ENCODE peak calls at places on chromosomes 12 and 14, in five cellular contexts. J is CD4-positive, alpha-beta memory T cell; N is natural killer cell; F is astrocyte of the spinal cord; O is astrocyte of the cerebellum. V is an unnamed sample.

GRCh38 chr12:4355843-4356327 is 23.6 kb downstream of the FGF23 start:
- DNase-seq in J (peak; percentile 16), O (no peak), F (peak; percentile 15), N (no peak), V (no peak)

GRCh38 chr12:111444706-111445310 is 39.1 kb downstream of the SH2B3 start:
- DNase-seq in N (peak; percentile 78), F (no peak), J (peak; percentile 82), O (no peak), V (no peak)

GRCh38 chr14:59103396-59103795 is 85.1 kb upstream of the DAAM1 start:
- DNase-seq in J (no peak), N (no peak), F (peak; percentile 61), O (no peak), V (no peak)

GRCh38 chr14:22569106-22569748 is 19.8 kb downstream of the DAD1 start:
- DNase-seq in O (no peak), J (no peak), N (no peak), F (no peak), V (no peak)

GRCh38 chr14:77058082-77058481 is 29.6 kb upstream of the IRF2BPL start:
- DNase-seq in O (no peak), J (no peak), N (no peak), F (no peak), V (no peak)

GRCh38 chr12:94831081-94831747 is 172.3 kb downstream of the NDUFA12 start:
- DNase-seq in O (no peak), N (no peak), F (no peak), J (no peak), V (no peak)

GRCh38 chr12:34345801-34346200 is 323.5 kb downstream of the ALG10 start:
- DNase-seq in J (no peak), O (no peak), N (no peak), F (no peak), V (no peak)

GRCh38 chr12:131904346-131904745 is 9.9 kb downstream of the ULK1 start:
- DNase-seq in J (no peak), O (no peak), F (no peak), N (no peak), V (no peak)

GRCh38 chr12:127280393-127281275 is 986.3 kb upstream of the TMEM132C start:
- DNase-seq in J (peak; percentile 15), N (peak; percentile 33), F (no peak), O (no peak), V (no peak)

GRCh38 chr14:105089746-105090492 is 24.7 kb upstream of the GPR132 start:
- DNase-seq in N (no peak), J (no peak), O (no peak), F (no peak), V (no peak)

GRCh38 chr12:29552324-29552927 is 54.9 kb upstream of the OVCH1 start:
- DNase-seq in N (peak; percentile 37), J (peak; percentile 44), F (peak; percentile 54), O (no peak), V (no peak)

GRCh38 chr12:22672951-22673350 is 48.0 kb downstream of the ETNK1 start:
- DNase-seq in O (peak; percentile 73), N (no peak), J (no peak), F (peak; percentile 75), V (no peak)

GRCh38 chr14:49893309-49894213 is 679 bp downstream of the ARF6 start:
- DNase-seq in J (peak; percentile 81), F (no peak), N (peak; percentile 79), O (no peak), V (no peak)

GRCh38 chr14:101843665-101844064 is 82.2 kb downstream of the PPP2R5C start:
- DNase-seq in J (peak; percentile 65), N (peak; percentile 40), O (no peak), F (no peak), V (no peak)

GRCh38 chr14:103372552-103373304 is 12.5 kb upstream of the MARK3 start:
- DNase-seq in O (peak; percentile 73), J (no peak), F (peak; percentile 93), N (no peak), V (peak; percentile 42)

GRCh38 chr12:44544018-44544417 is 332.1 kb downstream of the NELL2 start:
- DNase-seq in N (no peak), F (no peak), O (no peak), J (no peak), V (no peak)

GRCh38 chr14:100081997-100082625 is 16.9 kb downstream of the EVL start:
- DNase-seq in N (no peak), J (no peak), F (no peak), O (no peak), V (no peak)

GRCh38 chr14:90522585-90523191 is 125.9 kb downstream of the CALM1 start:
- DNase-seq in F (peak; percentile 51), O (peak; percentile 23), N (no peak), J (no peak), V (no peak)

GRCh38 chr12:59596232-59597143 is 659 bp downstream of the SLC16A7 start:
- DNase-seq in O (peak; percentile 9), J (peak; percentile 85), F (peak; percentile 66), N (peak; percentile 79), V (no peak)

GRCh38 chr12:78887008-78887407 is 22.4 kb downstream of the SYT1 start:
- DNase-seq in O (peak; percentile 49), F (peak; percentile 84), N (no peak), J (no peak), V (no peak)

GRCh38 chr14:70789361-70789760 is 20.0 kb downstream of the MAP3K9 start:
- DNase-seq in O (no peak), F (peak; percentile 47), J (no peak), N (no peak), V (no peak)

GRCh38 chr12:88578274-88578673 is 2.0 kb downstream of the KITLG start:
- DNase-seq in N (no peak), F (peak; percentile 48), J (no peak), O (no peak), V (peak; percentile 79)

GRCh38 chr12:5213990-5214389 is 170.3 kb downstream of the KCNA5 start:
- DNase-seq in O (no peak), F (no peak), N (no peak), J (no peak), V (no peak)

GRCh38 chr12:68798880-68799229 is 9.1 kb upstream of the MDM2 start:
- DNase-seq in N (no peak), F (no peak), J (no peak), O (no peak), V (no peak)

V was measured in retinal pigment epithelial cell.